ENCODE peak calls at places on chromosomes 16 and 17, in ten cellular contexts. P, F, K, V, W, H, M, N, Z and L are unnamed samples.

GRCh38 chr17:80092959-80093358 is 8.4 kb upstream of the GAA start:
- DNase-seq in Z (no peak), F (no peak), P (no peak), M (no peak), K (no peak), V (peak), W (no peak), H (no peak), N (no peak), L (no peak)

GRCh38 chr17:10512856-10513255 is 5.5 kb downstream of the MYH1 start:
- DNase-seq in F (no peak), W (no peak), H (no peak), P (no peak), V (no peak), N (no peak), Z (no peak), K (no peak), M (no peak), L (no peak)

GRCh38 chr17:75764711-75765421 is at the start of gene GALK1:
- DNase-seq in F (peak), N (peak), P (peak), W (no peak), M (peak), Z (peak), H (peak), V (peak), K (peak), L (peak)

GRCh38 chr17:40993084-40993483 is 880 bp downstream of the KRTAP3-3 start:
- DNase-seq in K (no peak), W (no peak), H (no peak), F (no peak), P (no peak), N (no peak), V (no peak), M (no peak), Z (no peak), L (no peak)

GRCh38 chr17:42251115-42251514 is 25.1 kb downstream of the STAT5B start:
- DNase-seq in H (no peak), M (peak), N (no peak), Z (peak), K (peak), V (no peak), F (no peak), P (no peak), W (no peak), L (no peak)

GRCh38 chr17:55496094-55496881 is 15.0 kb downstream of the SMIM36 start:
- DNase-seq in P (peak), M (peak), N (no peak), F (no peak), W (no peak), H (no peak), Z (peak), V (no peak), K (peak), L (no peak)

GRCh38 chr17:37134050-37134449 is 185.3 kb downstream of the AATF start:
- DNase-seq in K (no peak), V (no peak), H (no peak), M (peak), W (no peak), N (peak), P (no peak), F (no peak), Z (no peak), L (no peak)

GRCh38 chr17:61128671-61129115 is 270.9 kb upstream of the TBX2 start:
- DNase-seq in F (no peak), H (no peak), Z (no peak), V (no peak), W (no peak), M (no peak), K (no peak), P (no peak), N (no peak), L (no peak)

GRCh38 chr17:56754523-56755208 is 79.1 kb downstream of the C17orf67 start:
- DNase-seq in H (no peak), K (peak), F (no peak), P (no peak), M (no peak), V (no peak), Z (peak), W (no peak), N (peak), L (no peak)

GRCh38 chr16:88578446-88579313 is 8.5 kb downstream of the ZC3H18 start:
- DNase-seq in H (no peak), W (no peak), V (no peak), P (no peak), F (no peak), K (no peak), Z (no peak), N (no peak), M (no peak), L (no peak)

GRCh38 chr16:48892884-48893283 is 282.9 kb upstream of the N4BP1 start:
- DNase-seq in P (no peak), F (no peak), Z (no peak), K (peak), H (no peak), N (no peak), M (peak), W (no peak), V (no peak), L (no peak)

GRCh38 chr16:87956771-87957279 is 5.6 kb downstream of the BANP start:
- DNase-seq in K (peak), W (no peak), H (no peak), Z (peak), P (no peak), M (peak), F (no peak), V (no peak), N (no peak), L (no peak)

GRCh38 chr16:20883554-20884239 is 16.5 kb downstream of the DCUN1D3 start:
- DNase-seq in V (no peak), N (no peak), Z (no peak), W (no peak), F (no peak), K (no peak), P (no peak), H (no peak), M (no peak), L (no peak)

GRCh38 chr17:2438823-2439222 is 38.0 kb upstream of the MNT start:
- DNase-seq in Z (no peak), V (no peak), F (no peak), P (no peak), W (no peak), N (no peak), K (no peak), H (no peak), M (no peak), L (no peak)

GRCh38 chr17:60421273-60422161 is 772 bp upstream of the CHCT1 start:
- DNase-seq in N (peak), W (no peak), K (peak), M (no peak), H (peak), P (peak), F (peak), Z (peak), V (peak), L (peak)

GRCh38 chr17:34156401-34156740 is 98.7 kb upstream of the CCL2 start:
- DNase-seq in M (no peak), P (no peak), K (no peak), H (no peak), W (no peak), N (peak), F (no peak), V (no peak), Z (no peak), L (no peak)

GRCh38 chr17:63698381-63698885 is 1.5 kb downstream of the LIMD2 start:
- DNase-seq in H (no peak), F (peak), V (no peak), W (no peak), M (no peak), Z (no peak), N (no peak), P (no peak), K (no peak), L (no peak)

GRCh38 chr17:78268960-78269892 is 37.8 kb downstream of the TMEM235 start:
- DNase-seq in P (no peak), N (peak), V (no peak), M (no peak), H (no peak), K (peak), F (no peak), W (no peak), Z (no peak), L (no peak)

GRCh38 chr17:73316919-73317505 is 5.2 kb upstream of the CDC42EP4 start:
- DNase-seq in P (no peak), V (no peak), Z (no peak), M (no peak), K (no peak), F (no peak), H (no peak), W (peak), N (no peak), L (no peak)

GRCh38 chr17:42775534-42776098 is 2.4 kb downstream of the VPS25 start:
- DNase-seq in W (no peak), P (no peak), N (no peak), Z (peak), K (no peak), F (no peak), H (no peak), M (peak), V (no peak), L (no peak)

GRCh38 chr17:63491976-63492575 is 15.2 kb downstream of the ACE start:
- DNase-seq in H (no peak), Z (no peak), M (no peak), F (no peak), N (no peak), P (no peak), W (no peak), V (no peak), K (no peak), L (no peak)

GRCh38 chr17:81962499-81963441 is 1.8 kb upstream of the NOTUM start:
- DNase-seq in N (no peak), H (no peak), K (no peak), M (no peak), P (no peak), F (no peak), W (no peak), Z (peak), V (no peak), L (peak)

GRCh38 chr17:48262982-48263586 is 155.5 kb downstream of the SNX11 start:
- DNase-seq in H (no peak), Z (no peak), W (no peak), V (no peak), P (no peak), F (no peak), K (peak), M (peak), N (no peak), L (no peak)

GRCh38 chr16:57643902-57644301 is 15.5 kb downstream of the ADGRG1 start:
- DNase-seq in H (no peak), W (no peak), Z (no peak), N (no peak), M (no peak), K (no peak), V (no peak), P (no peak), F (no peak), L (no peak)

GRCh38 chr16:10412935-10413601 is 27.2 kb downstream of the ATF7IP2 start:
- DNase-seq in N (no peak), V (no peak), W (no peak), H (no peak), K (no peak), F (no peak), M (no peak), Z (no peak), P (no peak), L (no peak)

GRCh38 chr16:11681526-11681925 is 13.3 kb downstream of the SNN start:
- DNase-seq in W (no peak), K (no peak), F (no peak), N (no peak), M (no peak), H (no peak), Z (no peak), V (peak), P (peak), L (peak)

GRCh38 chr16:8890549-8890921 is 8.4 kb downstream of the LITAFD start:
- DNase-seq in F (no peak), M (no peak), Z (no peak), N (no peak), W (no peak), V (no peak), H (no peak), P (no peak), K (no peak), L (no peak)

GRCh38 chr16:84138824-84139627 is 6.0 kb downstream of the HSDL1 start:
- DNase-seq in W (peak), M (peak), Z (peak), N (no peak), V (no peak), H (no peak), F (peak), K (no peak), P (no peak), L (no peak)
- TF ChIP-seq EP300 in W (peak), M (peak), Z (no peak), N (no peak), V (no peak), H (no peak), F (no peak), K (no peak), P (no peak), L (no peak)

GRCh38 chr17:50055055-50055425 is 870 bp upstream of the ITGA3 start:
- DNase-seq in H (no peak), K (peak), M (no peak), N (no peak), W (no peak), F (peak), P (peak), Z (no peak), V (no peak), L (no peak)

GRCh38 chr17:50056217-50056960 is 479 bp downstream of the ITGA3 start:
- DNase-seq in Z (peak), N (peak), F (peak), V (peak), M (peak), W (no peak), H (no peak), P (peak), K (peak), L (peak)

GRCh38 chr17:50056961-50057330 is 1.0 kb downstream of the ITGA3 start:
- DNase-seq in M (no peak), V (no peak), W (no peak), Z (no peak), N (no peak), H (no peak), P (peak), K (peak), F (peak), L (no peak)

GRCh38 chr17:50057521-50057991 is 1.6 kb downstream of the ITGA3 start:
- DNase-seq in H (no peak), K (no peak), F (peak), V (no peak), W (no peak), Z (no peak), P (peak), N (no peak), M (no peak), L (no peak)

DNA sequence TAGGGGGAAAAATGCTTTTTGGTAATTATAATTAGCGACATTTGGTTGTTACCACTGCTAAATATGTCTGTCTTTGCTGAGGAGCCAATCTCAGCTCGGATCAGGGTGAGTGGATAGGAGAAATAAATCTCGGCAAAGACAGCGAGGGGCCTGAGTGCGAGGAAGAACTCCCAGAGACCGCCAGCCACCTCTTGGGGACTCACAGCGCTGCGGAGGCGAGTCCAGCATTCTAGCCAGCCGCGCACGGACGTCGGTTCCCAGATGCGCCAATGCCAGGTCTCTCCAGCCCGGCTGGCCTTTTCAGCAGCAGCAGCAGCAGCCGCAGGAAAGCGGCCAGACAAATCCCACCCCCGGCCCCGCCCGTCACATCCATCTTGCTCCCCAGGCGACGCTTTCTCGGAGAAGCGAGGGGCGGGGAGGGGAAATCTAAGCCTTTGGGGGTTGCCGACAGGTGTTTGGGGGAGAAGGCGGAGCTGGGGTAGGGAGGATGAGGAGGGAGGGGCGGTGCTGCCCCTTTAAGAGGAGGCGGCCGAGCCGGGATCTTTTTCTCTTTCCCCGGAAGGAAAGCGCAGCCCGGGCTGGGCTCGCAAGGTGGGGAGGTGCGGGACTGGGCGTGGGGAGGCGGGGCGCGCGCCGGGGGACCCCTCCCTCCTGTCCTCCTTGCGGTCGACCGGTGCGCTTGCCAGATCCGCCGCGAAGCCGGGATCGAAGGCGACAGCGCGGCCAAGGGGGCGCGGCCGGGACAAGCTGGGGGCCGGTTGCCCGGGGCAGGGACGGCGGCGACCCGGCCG is at the start of gene ITGA3:
- DNase-seq in P (peak), N (peak), K (peak), F (peak), W (no peak), H (no peak), V (peak), Z (no peak), M (peak), L (peak)
- TF ChIP-seq EP300 in P (no peak), N (no peak), K (peak), F (no peak), W (no peak), H (no peak), V (no peak), Z (no peak), M (no peak), L (no peak)

DNA sequence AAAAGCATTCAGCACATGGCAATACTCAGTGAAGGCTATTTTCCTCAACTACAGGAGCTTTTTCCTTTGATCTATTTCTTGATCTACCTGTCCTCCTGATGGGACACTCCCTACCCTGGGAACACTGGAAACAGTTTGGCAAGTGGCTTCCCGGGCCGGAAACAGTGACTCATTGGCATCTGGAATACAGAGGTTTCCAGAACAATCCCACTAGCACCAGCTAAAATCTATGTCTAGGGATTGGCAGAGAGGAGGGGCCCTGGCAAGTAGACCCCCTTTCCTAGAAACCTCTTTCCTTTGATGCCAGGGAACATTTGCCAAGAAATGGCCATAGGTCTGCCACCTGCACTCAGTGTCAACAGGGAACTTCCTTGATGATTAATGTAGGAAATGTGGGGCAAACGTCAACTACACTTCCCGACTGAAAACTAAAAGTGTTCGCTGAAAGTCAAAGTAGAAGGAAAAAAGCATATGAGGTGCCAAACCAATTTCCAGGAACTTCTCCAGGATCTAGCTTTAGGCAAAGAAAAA is 30.4 kb upstream of the FBXW10B start:
- DNase-seq in P (peak), N (no peak), H (peak), F (peak), V (peak), Z (no peak), W (no peak), K (peak), M (no peak), L (no peak)
- TF ChIP-seq EP300 in P (peak), N (no peak), H (no peak), F (no peak), V (no peak), Z (no peak), W (no peak), K (no peak), M (no peak), L (no peak)

DNA sequence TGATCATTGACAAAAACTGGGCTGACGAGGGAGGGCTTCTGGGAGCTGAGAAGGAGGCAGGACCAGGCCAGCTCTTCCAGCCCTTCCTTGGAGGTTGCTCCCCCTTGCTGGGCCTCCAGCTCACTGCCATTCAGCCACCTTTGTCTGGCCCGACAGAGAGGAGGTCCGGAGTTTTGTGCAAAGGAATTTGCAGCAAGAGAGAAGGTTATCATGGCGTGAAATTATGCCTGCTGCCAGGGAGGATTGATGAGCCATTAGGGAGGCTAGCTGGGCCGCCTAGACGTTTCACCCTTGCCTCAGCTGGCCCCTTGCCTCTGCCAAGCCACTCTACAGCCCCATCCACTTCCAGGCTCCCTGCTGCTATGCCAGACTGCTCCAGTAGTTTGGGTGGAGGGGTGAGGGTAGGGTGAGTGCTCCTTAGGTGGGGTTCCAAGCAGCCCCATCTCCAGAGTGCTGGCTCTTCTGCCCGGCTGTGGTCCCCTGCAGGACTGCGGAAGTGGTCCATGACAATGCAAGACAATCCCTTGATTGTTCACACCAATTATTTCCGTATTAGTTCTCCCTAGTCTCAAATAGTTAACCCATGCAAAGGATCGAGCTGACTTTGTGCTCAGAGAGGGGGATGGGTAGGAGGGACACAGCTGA is 17.1 kb upstream of the PHF12 start:
- DNase-seq in W (no peak), N (no peak), H (no peak), V (no peak), P (no peak), K (no peak), Z (no peak), M (no peak), F (no peak), L (no peak)
- TF ChIP-seq EP300 in W (no peak), N (no peak), H (no peak), V (no peak), P (no peak), K (no peak), Z (no peak), M (no peak), F (no peak), L (no peak)

DNA sequence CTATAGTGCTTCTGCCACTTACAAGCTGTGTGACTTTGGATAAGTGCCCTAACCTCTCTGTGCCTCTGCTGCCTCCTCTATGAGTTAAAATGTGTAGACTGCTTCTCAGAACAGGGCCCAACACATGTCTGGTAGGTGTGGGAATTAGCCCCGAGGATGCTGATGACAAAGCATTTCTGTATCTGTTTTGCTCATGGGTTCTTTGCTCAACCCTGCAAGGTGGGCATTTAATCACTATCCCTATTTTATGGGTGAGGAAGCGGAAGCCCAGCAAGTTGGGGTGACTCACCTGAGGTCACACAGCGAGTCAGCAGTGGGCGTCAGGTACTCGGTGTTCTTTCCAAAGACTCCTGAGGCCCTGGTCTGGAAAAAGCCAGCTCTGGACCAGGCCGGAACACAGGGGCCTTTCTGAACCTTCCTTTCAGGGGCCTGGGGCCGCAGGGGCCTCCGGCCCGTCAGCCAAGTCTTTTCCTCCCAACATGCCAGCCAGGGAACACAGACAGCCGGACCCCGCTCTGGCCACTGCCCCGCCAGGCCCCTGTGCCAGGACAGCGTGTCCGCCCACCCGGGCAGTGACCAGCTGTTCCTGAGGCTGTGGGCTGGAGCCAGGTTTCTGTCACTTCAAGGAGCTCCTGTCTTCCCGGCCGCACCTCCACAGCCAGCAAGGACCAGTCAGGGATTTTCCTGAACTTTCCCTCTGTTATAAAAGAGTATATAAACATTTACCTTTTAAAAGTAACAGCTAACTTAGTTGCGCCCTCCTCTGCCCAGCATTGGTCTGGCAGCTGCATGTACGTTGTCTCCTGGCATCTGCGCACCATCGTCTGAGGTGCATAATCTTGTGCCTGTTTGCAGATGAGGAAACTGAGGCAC is 62.5 kb downstream of the SREBF1 start:
- DNase-seq in N (no peak), P (peak), H (no peak), M (no peak), F (peak), Z (no peak), K (peak), W (no peak), V (peak), L (no peak)
- TF ChIP-seq EP300 in N (no peak), P (peak), H (no peak), M (no peak), F (no peak), Z (no peak), K (no peak), W (no peak), V (peak), L (no peak)